ENCODE peak calls at places on chromosomes 12 and 14, in seven cellular contexts. V is breast epithelium, G is thoracic aorta, T is heart right ventricle, N is colonic mucosa, P is ovary, S is MM.1S. B is an unnamed sample.

GRCh38 chr14:60651051-60651935 is 2.0 kb upstream of the SIX1 start:
- DNase-seq in T (no peak), V (no peak), P (no peak), N (no peak), S (no peak), G (no peak), B (no peak)

GRCh38 chr14:92223027-92223426 is 99.9 kb upstream of the SLC24A4 start:
- DNase-seq in G (no peak), N (no peak), T (no peak), P (no peak), V (no peak), S (no peak), B (no peak)

GRCh38 chr12:17017402-17017801 is 411.4 kb upstream of the LMO3 start:
- DNase-seq in V (no peak), N (no peak), G (no peak), P (no peak), T (no peak), S (no peak), B (no peak)

GRCh38 chr14:53278602-53279506 is 125.7 kb upstream of the DDHD1 start:
- DNase-seq in G (no peak), T (no peak), N (no peak), P (no peak), V (no peak), S (no peak), B (no peak)

GRCh38 chr12:78189656-78190055 is 359.0 kb downstream of the NAV3 start:
- DNase-seq in G (no peak), P (no peak), V (no peak), N (no peak), T (no peak), S (no peak), B (no peak)

GRCh38 chr12:112419269-112420133 is 754 bp downstream of the PTPN11 start:
- DNase-seq in S (peak; percentile 19), G (peak; percentile 43), T (peak; percentile 63), P (peak; percentile 73), N (peak; percentile 56), V (peak; percentile 77), B (peak; percentile 46)

GRCh38 chr14:67532998-67533753 is at the start of gene PLEKHH1:
- DNase-seq in N (peak; percentile 88), S (peak; percentile 55), G (peak; percentile 13), P (peak; percentile 63), T (peak; percentile 79), V (peak; percentile 69), B (no peak)

GRCh38 chr12:104958946-104959841 is 1.1 kb upstream of the SLC41A2 start:
- DNase-seq in S (no peak), V (no peak), N (peak; percentile 36), G (no peak), T (no peak), P (peak; percentile 35), B (no peak)

GRCh38 chr12:72102150-72102549 is 163.5 kb downstream of the TPH2 start:
- DNase-seq in V (no peak), P (no peak), G (no peak), S (no peak), N (no peak), T (no peak), B (no peak)

GRCh38 chr14:37658174-37658573 is 62.7 kb downstream of the TTC6 start:
- DNase-seq in T (no peak), V (no peak), G (no peak), S (no peak), N (no peak), P (no peak), B (no peak)

GRCh38 chr14:93007225-93007997 is 84.5 kb downstream of the CHGA start:
- DNase-seq in P (no peak), V (no peak), S (no peak), G (peak; percentile 59), N (peak; percentile 56), T (no peak), B (peak; percentile 35)

GRCh38 chr12:94326727-94327126 is 132.9 kb downstream of the CEP83 start:
- DNase-seq in G (no peak), T (no peak), P (no peak), V (no peak), N (no peak), S (no peak), B (peak; percentile 67)

GRCh38 chr12:50786498-50787231 is 22.8 kb downstream of the ATF1 start:
- DNase-seq in P (no peak), T (no peak), G (no peak), S (no peak), N (no peak), V (no peak), B (peak; percentile 92)

GRCh38 chr14:92472860-92473259 is 40.7 kb upstream of the RIN3 start:
- DNase-seq in N (no peak), P (no peak), T (no peak), S (no peak), V (no peak), G (no peak), B (no peak)

GRCh38 chr14:71487941-71488340 is 444.3 kb upstream of the RGS6 start:
- DNase-seq in N (no peak), T (no peak), G (no peak), S (no peak), P (no peak), V (no peak), B (no peak)

DNA sequence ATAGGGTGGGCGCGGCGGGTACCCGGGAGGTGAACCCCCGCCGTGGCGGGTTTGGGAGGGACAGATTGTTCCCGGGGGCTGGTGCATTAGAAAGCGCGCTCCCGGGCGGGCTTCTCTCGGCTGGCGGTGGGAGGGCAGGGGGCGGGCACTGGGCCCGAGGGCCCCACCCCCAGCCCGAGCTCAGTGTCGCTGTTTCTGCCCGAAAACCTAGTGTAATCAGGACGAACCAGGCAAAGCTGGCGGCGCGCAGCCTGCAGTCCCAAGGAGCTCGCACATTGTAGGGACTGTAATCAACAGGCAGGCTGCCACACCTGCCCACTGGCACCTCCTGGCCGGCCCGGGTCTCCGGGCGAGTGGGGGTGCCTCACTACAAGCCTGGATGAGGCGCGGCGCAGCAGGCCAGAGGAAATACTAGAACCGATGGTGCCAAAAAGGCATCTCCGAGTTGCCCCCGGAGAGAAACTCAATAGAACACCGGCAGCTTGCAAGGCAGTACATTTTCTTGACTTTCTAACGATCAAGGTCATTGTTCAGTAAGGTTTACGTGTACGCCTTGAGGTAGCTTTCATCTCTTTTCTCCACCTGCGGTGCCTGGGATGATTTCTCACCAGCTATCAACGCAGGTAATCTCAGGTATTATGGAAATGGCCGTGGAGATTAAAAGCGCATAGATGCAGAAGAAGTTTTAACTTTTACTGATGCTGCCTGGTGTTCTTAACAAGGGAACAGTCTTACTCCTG is 845 bp upstream of the SPTB start:
- DNase-seq in T (peak; percentile 52), V (no peak), P (no peak), S (peak; percentile 70), G (no peak), N (peak; percentile 72), B (no peak)
- TF ChIP-seq CTCF in T (no peak), V (no peak), P (no peak), S (no peak), G (no peak), N (no peak), B (no peak)

GRCh38 chr12:130955238-130955816 is 1.6 kb downstream of the ADGRD1 start:
- DNase-seq in S (no peak), G (no peak), V (no peak), N (no peak), T (peak; percentile 33), P (no peak), B (no peak)
- H3K4me3 ChIP-seq in S (no peak overlapping the region), G (no peak overlapping the region), V (peak overlapping the region; percentile 41), N (no peak overlapping the region), T (peak overlapping the region; percentile 63), P (peak overlapping the region; percentile 53), B (no peak overlapping the region)

GRCh38 chr12:95529693-95530225 is 21.5 kb downstream of the USP44 start:
- DNase-seq in S (no peak), P (no peak), G (no peak), V (no peak), N (no peak), T (no peak), B (peak; percentile 1)
- TF ChIP-seq CTCF in S (no peak), P (no peak), G (no peak), V (no peak), N (no peak), T (no peak), B (no peak)

DNA sequence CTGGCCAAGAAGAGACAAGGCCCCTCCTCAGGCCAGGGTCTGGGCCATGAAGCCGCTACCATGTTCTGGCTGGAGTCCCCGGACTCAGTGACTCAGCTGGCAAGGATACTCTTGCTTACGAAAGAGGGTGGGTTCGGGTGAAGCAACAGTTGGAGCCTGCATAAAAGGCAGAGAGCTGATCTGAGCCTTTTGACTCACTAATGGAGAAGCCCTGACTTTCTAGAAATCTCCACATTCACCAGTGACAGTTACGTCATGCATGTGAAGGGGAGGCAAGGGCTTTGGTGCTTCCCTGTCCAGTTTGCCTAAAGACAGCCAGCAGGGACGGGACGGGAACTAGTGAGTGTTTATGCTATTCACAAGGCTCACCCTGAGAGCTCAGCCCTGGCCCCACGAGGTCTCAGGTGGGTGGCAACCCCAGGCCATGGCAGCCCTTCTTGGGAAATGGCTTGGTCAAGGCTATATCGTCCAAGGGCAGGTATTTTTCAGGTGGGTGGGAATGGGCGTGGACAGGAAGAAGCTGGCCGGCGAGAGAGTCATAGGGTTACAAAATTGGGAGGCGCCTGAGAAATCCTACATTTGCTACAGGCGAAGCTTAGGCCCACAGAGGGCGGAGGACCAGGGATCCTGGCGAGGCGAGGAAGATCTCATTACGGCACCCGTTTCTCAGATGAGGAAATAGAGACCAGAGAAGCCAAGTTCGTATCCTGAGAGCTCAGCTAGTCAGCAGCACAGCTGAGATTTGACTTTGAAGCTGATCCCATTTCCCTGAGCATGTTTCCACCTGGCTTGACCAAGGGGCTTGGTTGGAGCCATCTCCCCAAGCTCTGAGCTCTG is 314.6 kb downstream of the BCL11B start:
- DNase-seq in N (peak; percentile 63), V (no peak), S (no peak), G (peak; percentile 43), T (peak; percentile 32), P (peak; percentile 58), B (peak; percentile 14)
- H3K4me3 ChIP-seq in N (no peak overlapping the region), V (no peak overlapping the region), S (no peak overlapping the region), G (no peak overlapping the region), T (no peak overlapping the region), P (no peak overlapping the region), B (no peak overlapping the region)

GRCh38 chr12:53191885-53192530 is 11.3 kb upstream of the CSAD start:
- DNase-seq in G (no peak), N (no peak), P (no peak), V (peak; percentile 20), T (no peak), S (peak; percentile 23), B (no peak)

GRCh38 chr12:53191096-53191884 is 10.6 kb upstream of the CSAD start:
- DNase-seq in T (no peak), S (peak; percentile 47), P (no peak), G (no peak), V (peak; percentile 27), N (no peak), B (no peak)

GRCh38 chr12:53193040-53193439 is 12.3 kb upstream of the CSAD start:
- DNase-seq in G (no peak), N (no peak), V (peak; percentile 30), S (no peak), P (no peak), T (no peak), B (no peak)

GRCh38 chr12:53192531-53193021 is 11.9 kb upstream of the CSAD start:
- DNase-seq in G (no peak), S (peak; percentile 34), V (peak; percentile 25), T (no peak), N (no peak), P (no peak), B (no peak)

GRCh38 chr12:53190108-53190729 is 9.5 kb upstream of the CSAD start:
- DNase-seq in V (peak; percentile 64), P (peak; percentile 67), N (peak; percentile 43), T (peak; percentile 61), S (peak; percentile 86), G (no peak), B (no peak)
- TF ChIP-seq CTCF in V (peak; percentile 73), P (peak; percentile 73), N (peak; percentile 61), T (peak; percentile 76), S (peak; percentile 75), G (peak; percentile 84), B (peak; percentile 96)